ENCODE peak calls at places on chromosomes 16 and 17, in seven cellular contexts. A is IMR-90, X is H9, O is H1, L is mesenchymal stem cell, M is mesendoderm, J is trophoblast cell. I is an unnamed sample.

GRCh38 chr16:29825145-29826044 is 5.1 kb downstream of the MVP start:
- DNase-seq in J (no peak), M (peak), A (peak), O (no peak), X (no peak), L (peak), I (no peak)

GRCh38 chr17:79629548-79630049 is 18.7 kb upstream of the RBFOX3 start:
- DNase-seq in L (no peak), J (no peak), O (no peak), A (no peak), X (no peak), M (no peak), I (no peak)

GRCh38 chr17:13721705-13722104 is 120.0 kb upstream of the HS3ST3A1 start:
- DNase-seq in L (no peak), X (no peak), A (no peak), O (no peak), J (no peak), M (no peak), I (no peak)

GRCh38 chr17:17606416-17607000 is 15.0 kb upstream of the PEMT start:
- DNase-seq in X (no peak), J (no peak), A (no peak), M (no peak), L (peak), O (no peak), I (no peak)

GRCh38 chr16:72856797-72857196 is 191.1 kb downstream of the ZFHX3 start:
- DNase-seq in A (no peak), L (no peak), M (peak), X (peak), J (no peak), O (peak), I (no peak)

GRCh38 chr17:76906463-76906862 is 38.3 kb downstream of the MGAT5B start:
- DNase-seq in J (no peak), X (no peak), A (no peak), L (no peak), M (no peak), O (no peak), I (no peak)

GRCh38 chr17:57811633-57812280 is 38.1 kb downstream of the MRPS23 start:
- DNase-seq in O (no peak), J (no peak), X (peak), L (no peak), M (no peak), A (no peak), I (no peak)

GRCh38 chr16:72429566-72430160 is 257.7 kb upstream of the PMFBP1 start:
- DNase-seq in X (no peak), M (no peak), O (no peak), A (no peak), L (no peak), J (no peak), I (no peak)

GRCh38 chr17:33233855-33234228 is 59.3 kb downstream of the ASIC2 start:
- DNase-seq in J (no peak), O (no peak), L (peak), A (no peak), M (no peak), X (no peak), I (no peak)

GRCh38 chr17:42744283-42744805 is 496 bp downstream of the EZH1 start:
- DNase-seq in J (peak), L (peak), O (no peak), X (no peak), M (peak), A (peak), I (no peak)

GRCh38 chr16:68539704-68540370 is 746 bp downstream of the ZFP90 start:
- DNase-seq in X (peak), A (no peak), J (no peak), M (peak), L (peak), O (peak), I (no peak)

GRCh38 chr17:79845601-79845949 is 6.3 kb upstream of the CBX4 start:
- DNase-seq in A (no peak), O (no peak), L (no peak), J (no peak), M (no peak), X (no peak), I (no peak)

GRCh38 chr17:72465191-72466024 is 344.6 kb downstream of the SOX9 start:
- DNase-seq in O (no peak), J (peak), A (peak), M (peak), X (peak), L (peak), I (no peak)

GRCh38 chr16:48511071-48511540 is 98.9 kb downstream of the N4BP1 start:
- DNase-seq in J (peak), X (no peak), O (no peak), L (peak), A (peak), M (peak), I (no peak)

GRCh38 chr17:15967706-15968399 is 22.9 kb downstream of the ADORA2B start:
- DNase-seq in J (no peak), O (no peak), M (no peak), A (no peak), X (no peak), L (no peak), I (no peak)

GRCh38 chr16:89828199-89828869 is at the start of gene SPIRE2:
- DNase-seq in O (peak), J (peak), X (peak), M (peak), L (peak), A (peak), I (peak)

GRCh38 chr17:27418366-27418615 is 38.0 kb upstream of the KSR1 start:
- DNase-seq in O (no peak), M (no peak), J (no peak), X (no peak), A (no peak), L (no peak), I (no peak)

DNA sequence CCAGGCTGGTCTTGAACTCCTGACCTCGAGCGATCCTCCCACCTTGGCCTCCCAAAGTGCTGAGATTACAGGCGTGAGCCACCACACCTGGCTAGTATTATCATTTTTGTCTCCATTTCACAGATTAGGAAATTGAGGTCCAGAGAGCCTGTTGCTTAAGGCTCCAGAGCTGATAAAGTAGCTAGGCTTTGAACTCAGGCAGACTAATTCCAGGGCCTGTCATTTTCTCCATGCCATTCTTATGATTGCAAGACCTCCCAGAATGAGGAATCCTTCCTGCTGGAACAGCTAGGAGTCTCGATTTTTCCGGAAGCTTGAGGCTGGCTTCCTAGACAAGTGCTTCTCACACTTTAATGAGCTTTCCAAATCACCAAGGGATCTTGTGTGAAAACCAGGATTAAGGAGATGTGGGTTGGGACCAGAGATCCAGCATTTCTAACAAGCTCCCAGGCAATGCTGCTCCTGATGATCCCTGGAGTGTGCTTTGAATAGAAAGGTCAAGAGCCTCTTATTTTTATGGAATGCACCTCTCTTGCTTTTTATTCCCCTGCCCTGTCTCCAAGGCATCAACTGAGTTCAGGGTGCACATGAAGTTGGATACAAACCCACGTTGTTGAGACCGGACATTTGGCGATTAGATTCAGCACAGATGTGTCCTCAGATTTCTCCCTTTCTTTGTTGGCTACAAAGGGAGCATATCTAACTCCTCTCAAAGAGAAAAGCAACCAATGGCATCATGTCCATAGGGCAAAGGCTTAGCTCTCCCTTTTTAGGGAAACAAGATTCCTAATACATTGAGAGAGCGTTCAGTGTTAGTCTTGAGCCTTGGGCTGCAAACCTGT is 40.3 kb upstream of the FAM20A start:
- DNase-seq in L (no peak), O (no peak), A (no peak), J (peak), M (no peak), X (no peak), I (no peak)
- H2BK120ac ChIP-seq in L (no peak), O (no peak), A (no peak), J (no peak), M (no peak), X (no peak), I (no peak)

GRCh38 chr17:40329981-40330794 is 21.2 kb downstream of the RARA start:
- DNase-seq in O (no peak), L (no peak), M (no peak), X (no peak), J (no peak), A (no peak), I (no peak)

GRCh38 chr17:40326832-40327199 is 17.8 kb downstream of the RARA start:
- DNase-seq in X (no peak), O (no peak), A (no peak), J (no peak), L (no peak), M (no peak), I (no peak)

GRCh38 chr17:40327735-40328385 is 18.9 kb downstream of the RARA start:
- DNase-seq in O (no peak), X (no peak), J (no peak), L (no peak), M (no peak), A (no peak), I (no peak)

GRCh38 chr17:40327244-40327666 is 18.3 kb downstream of the RARA start:
- DNase-seq in L (no peak), X (no peak), M (no peak), A (no peak), O (no peak), J (no peak), I (no peak)

DNA sequence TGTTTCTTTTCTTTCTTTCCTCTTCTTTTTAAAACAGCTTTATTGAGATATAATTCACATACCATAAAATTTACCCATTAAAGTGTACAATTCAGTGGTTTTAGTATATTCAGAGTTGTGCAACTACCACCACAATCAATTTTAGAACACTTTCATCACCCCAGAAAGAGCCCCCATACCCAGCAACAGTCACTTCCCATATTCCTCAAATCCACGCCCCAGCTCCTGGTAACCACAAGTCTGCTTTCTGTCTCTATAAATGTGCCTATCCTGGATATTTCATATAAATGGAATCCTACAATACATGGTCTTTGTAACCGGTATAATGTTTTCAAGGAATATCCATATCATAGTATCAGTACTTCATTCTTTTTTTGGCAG is 19.4 kb downstream of the RARA start:
- DNase-seq in O (no peak), J (no peak), X (no peak), A (no peak), M (no peak), L (no peak), I (no peak)
- H2AK5ac ChIP-seq in O (no peak), J (no peak), X (no peak), A (no peak), M (no peak), L (no peak), I (no peak)

GRCh38 chr16:56411624-56412023 is 13.7 kb downstream of the AMFR start:
- DNase-seq in L (no peak), X (no peak), M (no peak), A (no peak), O (no peak), J (no peak), I (no peak)
- H2BK120ac ChIP-seq in L (no peak), X (no peak), M (no peak), A (no peak), O (no peak), J (no peak), I (no peak)

GRCh38 chr17:30230596-30231125 is 4.8 kb downstream of the SLC6A4 start:
- DNase-seq in O (no peak), M (no peak), J (no peak), X (no peak), A (peak), L (no peak), I (no peak)
- H2AK5ac ChIP-seq in O (no peak), M (no peak), J (no peak), X (no peak), A (no peak), L (no peak), I (no peak)

GRCh38 chr17:67588326-67588725 is 129.4 kb upstream of the NOL11 start:
- DNase-seq in O (no peak), M (no peak), A (no peak), X (no peak), J (no peak), L (no peak), I (no peak)
- H2BK120ac ChIP-seq in O (no peak), M (no peak), A (no peak), X (no peak), J (no peak), L (no peak), I (no peak)

DNA sequence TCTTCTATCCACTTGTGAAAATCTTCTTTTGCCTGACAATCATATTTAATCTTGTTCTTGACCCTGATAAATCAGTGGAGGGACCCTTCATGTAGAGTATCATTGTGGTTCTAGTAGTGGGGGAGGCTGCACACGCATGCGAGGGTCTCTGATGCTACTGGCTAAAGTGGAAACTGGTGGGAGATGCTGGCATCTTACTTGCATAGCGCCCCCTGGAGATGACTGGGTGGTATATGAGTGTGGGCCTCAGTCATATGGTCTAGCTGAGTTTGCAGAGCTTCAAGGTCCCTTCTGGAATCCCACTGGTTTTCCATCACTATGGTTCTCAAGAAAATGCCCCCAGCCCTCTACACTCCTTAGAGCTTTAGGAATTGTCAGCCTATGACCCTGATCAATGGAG is 236.4 kb upstream of the AXIN2 start:
- DNase-seq in M (peak), L (no peak), J (no peak), A (no peak), X (peak), O (peak), I (no peak)
- H2AK5ac ChIP-seq in M (no peak), L (no peak), J (no peak), A (no peak), X (no peak), O (no peak), I (no peak)

GRCh38 chr17:78040561-78041400 is 82.3 kb downstream of the TNRC6C start:
- DNase-seq in A (peak), J (peak), L (no peak), O (no peak), X (peak), M (no peak), I (no peak)
- H2BK120ac ChIP-seq in A (peak), J (no peak), L (peak), O (no peak), X (no peak), M (no peak), I (no peak)

GRCh38 chr16:66294507-66294906 is 72.0 kb upstream of the CDH5 start:
- DNase-seq in O (no peak), A (no peak), J (no peak), M (no peak), L (no peak), X (no peak), I (no peak)
- H2AK5ac ChIP-seq in O (no peak), A (no peak), J (no peak), M (no peak), L (no peak), X (no peak), I (no peak)

GRCh38 chr17:77973953-77974352 is 15.4 kb downstream of the TNRC6C start:
- DNase-seq in A (no peak), X (no peak), M (no peak), J (no peak), O (no peak), L (no peak), I (no peak)
- H2BK120ac ChIP-seq in A (no peak), X (no peak), M (no peak), J (no peak), O (no peak), L (no peak), I (no peak)

GRCh38 chr17:81230043-81230820 is 7.5 kb upstream of the CEP131 start:
- DNase-seq in A (no peak), J (no peak), L (no peak), X (no peak), O (no peak), M (peak), I (no peak)
- H2AK5ac ChIP-seq in A (no peak), J (no peak), L (no peak), X (no peak), O (no peak), M (no peak), I (no peak)

I was measured in neuronal stem cell.